ENCODE peak calls at places on chromosomes 12 and 14, in six cellular contexts. X, D, Y, V, U and N are unnamed samples.

GRCh38 chr14:89201645-89202044 is 215.4 kb downstream of the FOXN3 start:
- DNase-seq in X (no peak), Y (no peak), V (no peak), D (no peak), U (no peak), N (no peak)

GRCh38 chr12:70367268-70368141 is 1.4 kb downstream of the KCNMB4 start:
- DNase-seq in D (peak; percentile 30), V (peak; percentile 15), X (no peak), U (no peak), Y (peak; percentile 15), N (no peak)

GRCh38 chr12:76455582-76456345 is 103.8 kb downstream of the OSBPL8 start:
- DNase-seq in U (peak; percentile 44), D (peak; percentile 95), Y (peak; percentile 93), X (no peak), V (peak; percentile 81), N (no peak)

GRCh38 chr12:55724226-55724939 is 4.2 kb downstream of the RDH5 start:
- DNase-seq in D (peak; percentile 85), Y (peak; percentile 76), U (peak; percentile 56), X (peak; percentile 74), V (peak; percentile 71), N (peak; percentile 68)

GRCh38 chr12:8603858-8604257 is 8.8 kb downstream of the AICDA start:
- DNase-seq in U (no peak), X (no peak), Y (no peak), V (no peak), D (peak; percentile 6), N (no peak)

GRCh38 chr14:105375635-105376057 is 22.7 kb upstream of the TEX22 start:
- DNase-seq in V (no peak), D (peak; percentile 9), U (no peak), X (no peak), Y (no peak), N (no peak)

GRCh38 chr14:64628940-64629403 is 75.3 kb upstream of the PLEKHG3 start:
- DNase-seq in X (no peak), U (no peak), V (peak; percentile 92), D (peak; percentile 84), Y (peak; percentile 65), N (no peak)

GRCh38 chr14:104595116-104595675 is 9.4 kb downstream of the TMEM179 start:
- DNase-seq in D (no peak), X (peak; percentile 9), V (no peak), U (no peak), Y (no peak), N (no peak)

GRCh38 chr12:124904306-124905098 is 9.9 kb downstream of the UBC start:
- DNase-seq in X (peak; percentile 83), U (no peak), V (peak; percentile 96), Y (peak; percentile 95), D (peak; percentile 89), N (no peak)

GRCh38 chr12:100843061-100843460 is 48.5 kb downstream of the ANO4 start:
- DNase-seq in X (no peak), D (no peak), U (no peak), Y (no peak), V (no peak), N (no peak)

GRCh38 chr14:100317897-100318808 is 5.0 kb upstream of the SLC25A47 start:
- DNase-seq in X (peak; percentile 81), D (peak; percentile 69), V (peak; percentile 44), U (peak; percentile 59), Y (peak; percentile 60), N (peak; percentile 43)

DNA sequence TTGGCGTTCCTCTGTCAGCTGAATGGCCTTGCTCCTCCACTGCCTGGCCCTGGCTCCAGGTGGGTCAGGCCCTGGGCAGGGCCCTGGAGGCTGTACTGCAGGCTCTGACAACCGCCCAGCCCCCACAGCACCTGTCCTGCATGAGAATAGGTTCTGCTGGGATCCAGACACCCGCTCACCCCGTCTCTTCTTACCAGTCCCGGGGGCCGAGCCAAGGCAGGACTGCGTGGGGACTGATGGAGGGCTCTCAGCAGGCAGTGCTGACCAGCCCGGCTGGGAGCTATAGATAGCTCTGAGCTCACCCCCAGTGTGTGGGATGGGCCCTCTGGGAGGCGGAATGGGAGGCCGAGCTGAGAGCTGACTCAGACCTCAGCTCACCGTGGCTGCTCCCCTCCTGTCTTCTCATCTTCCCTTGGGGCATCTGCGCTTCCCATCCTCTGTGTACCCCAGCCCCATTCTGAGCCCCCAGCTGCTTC is 39.6 kb downstream of the TEAD4 start:
- DNase-seq in Y (peak; percentile 67), X (peak; percentile 68), V (peak; percentile 71), D (peak; percentile 90), U (no peak), N (no peak)
- H3K4me3 ChIP-seq in Y (no peak overlapping the region), X (peak overlapping the region; percentile 27), V (no peak overlapping the region), D (no peak overlapping the region), U (no peak overlapping the region), N (no peak overlapping the region)

GRCh38 chr12:91414147-91414546 is 231.5 kb upstream of the DCN start:
- DNase-seq in Y (no peak), D (no peak), U (no peak), V (peak; percentile 14), X (no peak), N (no peak)
- H3K4me3 ChIP-seq in Y (no peak overlapping the region), D (no peak overlapping the region), U (no peak overlapping the region), V (no peak overlapping the region), X (no peak overlapping the region), N (no peak overlapping the region)

DNA sequence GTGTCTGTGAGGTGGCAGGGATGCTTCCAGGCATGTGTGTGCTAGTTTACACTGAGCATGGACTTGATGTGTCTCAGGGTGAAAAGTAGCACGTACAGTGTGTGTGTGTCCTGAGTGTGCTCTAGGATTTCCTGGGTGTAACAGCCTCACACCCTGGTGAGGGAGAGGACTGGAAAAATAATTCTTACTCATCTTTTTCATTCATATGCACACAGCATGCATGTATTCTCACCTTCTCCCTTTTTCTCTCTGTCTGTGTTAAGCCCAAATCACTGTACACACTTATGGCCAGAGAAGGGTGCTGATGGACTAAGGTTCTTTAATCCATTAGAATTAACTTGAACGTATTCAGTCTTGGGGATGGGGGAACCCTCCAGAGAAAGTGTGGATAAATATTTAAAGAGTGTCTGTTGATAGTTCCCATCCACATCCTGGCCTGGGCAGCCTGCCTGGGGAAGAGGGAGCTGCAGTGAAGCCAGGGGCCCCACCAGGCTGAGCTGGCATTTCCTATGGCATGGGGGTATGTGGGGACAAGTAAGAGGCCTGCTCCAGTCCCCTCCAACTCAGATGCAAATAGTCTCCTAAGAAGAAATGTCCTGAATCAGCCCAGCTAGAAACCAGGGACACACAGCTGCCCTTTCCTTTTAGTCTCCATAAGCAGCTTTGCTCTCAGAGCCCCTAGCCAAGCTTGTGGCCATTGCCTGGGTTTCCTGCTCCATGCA is 1.1 kb upstream of the HOXC8 start:
- DNase-seq in X (no peak), U (no peak), D (no peak), Y (no peak), V (no peak), N (no peak)
- H3K4me3 ChIP-seq in X (no peak overlapping the region), U (no peak overlapping the region), D (no peak overlapping the region), Y (no peak overlapping the region), V (no peak overlapping the region), N (no peak overlapping the region)

GRCh38 chr12:121009744-121010143 is 6.5 kb downstream of the C12orf43 start:
- DNase-seq in D (peak; percentile 75), U (no peak), Y (peak; percentile 54), X (no peak), V (peak; percentile 26), N (no peak)
- H3K4me3 ChIP-seq in D (no peak overlapping the region), U (no peak overlapping the region), Y (no peak overlapping the region), X (no peak overlapping the region), V (no peak overlapping the region), N (no peak overlapping the region)

GRCh38 chr12:116906285-116906684 is 4.5 kb upstream of the FBXW8 start:
- DNase-seq in Y (no peak), V (no peak), U (no peak), D (no peak), X (no peak), N (no peak)

GRCh38 chr12:116910645-116911449 is at the start of gene FBXW8:
- DNase-seq in U (peak; percentile 36), Y (peak; percentile 63), D (peak; percentile 72), X (peak; percentile 79), V (peak; percentile 70), N (peak; percentile 53)

GRCh38 chr12:116916122-116916521 is 5.4 kb downstream of the FBXW8 start:
- DNase-seq in V (peak; percentile 30), D (peak; percentile 50), Y (peak; percentile 57), X (no peak), U (no peak), N (no peak)

GRCh38 chr12:116915326-116915725 is 4.6 kb downstream of the FBXW8 start:
- DNase-seq in X (no peak), Y (no peak), U (no peak), D (no peak), V (no peak), N (no peak)

DNA sequence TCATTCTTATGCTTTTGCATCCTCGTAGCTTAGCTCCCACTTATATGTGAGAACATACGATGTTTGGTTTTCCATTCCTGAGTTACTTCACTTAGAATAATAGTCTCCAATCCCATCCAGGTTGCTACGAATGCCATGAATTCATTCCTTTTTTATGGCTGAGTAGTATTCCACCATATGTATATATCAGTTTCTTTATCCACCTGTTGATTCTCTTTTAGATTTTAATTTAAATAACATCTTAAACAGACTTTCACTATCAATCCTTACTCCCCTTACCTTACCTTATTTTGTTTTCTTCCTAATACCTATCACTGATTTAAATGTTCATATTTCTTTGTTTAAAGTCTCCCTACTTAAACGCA is 488 bp upstream of the FBXW8 start:
- DNase-seq in X (no peak), Y (no peak), U (no peak), D (no peak), V (no peak), N (no peak)
- H3K4me3 ChIP-seq in X (peak overlapping the region; percentile 82), Y (peak overlapping the region; percentile 83), U (peak overlapping the region; percentile 54), D (peak overlapping the region; percentile 72), V (peak overlapping the region; percentile 84), N (peak overlapping the region; percentile 52)